ENCODE peak calls at places on chromosome 19, in eight cellular contexts. P is NCI-H2081, C is foreskin melanocyte, A is RWPE1, T is LoVo, G is left kidney, U is brain microvascular endothelial cell, R is NCI-H774. H is an unnamed sample.

GRCh38 chr19:19459707-19460251 is 54.3 kb downstream of the GATAD2A start:
- DNase-seq in T (no peak), P (no peak), A (peak; percentile 44), G (no peak), C (peak; percentile 53), U (peak; percentile 73), R (no peak), H (peak; percentile 48)

GRCh38 chr19:33804021-33804799 is 7.5 kb downstream of the KCTD15 start:
- DNase-seq in C (no peak), R (no peak), P (no peak), G (no peak), U (peak; percentile 79), A (peak; percentile 41), T (peak; percentile 91), H (peak; percentile 84)

GRCh38 chr19:16180611-16181010 is 4.6 kb upstream of the FAM32A start:
- DNase-seq in T (peak; percentile 33), G (peak; percentile 10), A (peak; percentile 80), P (no peak), C (no peak), R (no peak), U (peak; percentile 58), H (no peak)

GRCh38 chr19:2805991-2806649 is 13.5 kb upstream of the ZNF554 start:
- DNase-seq in C (no peak), R (no peak), A (no peak), P (no peak), T (no peak), G (no peak), U (no peak), H (peak; percentile 24)

GRCh38 chr19:35109395-35110112 is 6.1 kb upstream of the FXYD3 start:
- DNase-seq in T (peak; percentile 41), C (no peak), G (peak; percentile 32), P (no peak), A (peak; percentile 62), R (no peak), U (no peak), H (peak; percentile 39)

GRCh38 chr19:16436780-16437179 is 35.0 kb downstream of the EPS15L1 start:
- DNase-seq in C (no peak), P (no peak), T (no peak), U (no peak), G (no peak), A (no peak), R (no peak), H (no peak)

GRCh38 chr19:51131780-51132680 is 7.3 kb downstream of the SIGLEC9 start:
- DNase-seq in A (no peak), G (peak; percentile 67), R (no peak), U (peak; percentile 79), T (no peak), C (peak; percentile 91), P (no peak), H (peak; percentile 69)

GRCh38 chr19:8085606-8086464 is 33.3 kb downstream of the CCL25 start:
- DNase-seq in R (peak; percentile 49), A (peak; percentile 36), C (no peak), T (peak; percentile 54), U (no peak), P (no peak), G (peak; percentile 55), H (no peak)

GRCh38 chr19:10718205-10719196 is 622 bp downstream of the DNM2 start:
- DNase-seq in A (peak; percentile 46), G (peak; percentile 70), T (no peak), R (no peak), U (no peak), C (no peak), P (peak; percentile 27), H (peak; percentile 85)

GRCh38 chr19:19627442-19627715 is 641 bp downstream of the LPAR2 start:
- DNase-seq in T (no peak), A (peak; percentile 27), R (no peak), U (no peak), G (no peak), C (no peak), P (no peak), H (no peak)

GRCh38 chr19:18674616-18675015 is 8.9 kb upstream of the CRTC1 start:
- DNase-seq in T (no peak), U (no peak), R (no peak), G (no peak), A (no peak), P (no peak), C (no peak), H (peak; percentile 82)

H was measured in right cardiac atrium.